ENCODE peak calls at places on chromosomes 16 and 17, in eight cellular contexts. D is neural progenitor cell; E is mucosa of gallbladder; S is H54; F is mammary epithelial cell; T is uterus; J is CD8-positive, alpha-beta T cell; U is A549. B is an unnamed sample.

GRCh38 chr16:68737730-68738590 is 868 bp downstream of the CDH1 start:
- DNase-seq in D (peak; percentile 23), E (peak; percentile 52), S (no peak), F (peak; percentile 70), T (peak; percentile 17), J (no peak), U (peak; percentile 61), B (peak; percentile 83)

GRCh38 chr16:16138034-16138635 is 85.2 kb downstream of the ABCC6 start:
- DNase-seq in D (no peak), E (no peak), S (no peak), F (no peak), T (no peak), J (no peak), U (no peak), B (no peak)

GRCh38 chr16:57957396-57958392 is 13.2 kb downstream of the CNGB1 start:
- DNase-seq in D (no peak), E (no peak), S (no peak), F (no peak), T (no peak), J (no peak), U (no peak), B (no peak)

GRCh38 chr16:83215417-83216001 is 588.7 kb downstream of the CDH13 start:
- DNase-seq in D (peak; percentile 76), E (peak; percentile 34), S (peak; percentile 40), F (peak; percentile 24), T (no peak), J (peak; percentile 6), U (peak; percentile 37), B (no peak)

GRCh38 chr16:19595043-19595767 is 39.7 kb downstream of the VPS35L start:
- DNase-seq in D (no peak), E (peak; percentile 16), S (peak; percentile 69), F (no peak), T (peak; percentile 20), J (no peak), U (peak; percentile 88), B (no peak)

GRCh38 chr17:78421534-78422266 is 43.3 kb downstream of the PGS1 start:
- DNase-seq in D (peak; percentile 88), E (peak; percentile 62), S (peak; percentile 85), F (peak; percentile 43), T (peak; percentile 79), J (peak; percentile 59), U (peak; percentile 91), B (peak; percentile 75)

GRCh38 chr17:34755981-34756669 is 176.7 kb downstream of the TMEM132E start:
- DNase-seq in D (no peak), E (no peak), S (no peak), F (no peak), T (no peak), J (no peak), U (no peak), B (no peak)

GRCh38 chr17:17849863-17850373 is 13.1 kb upstream of the SREBF1 start:
- DNase-seq in D (peak; percentile 58), E (peak; percentile 58), S (peak; percentile 92), F (no peak), T (peak; percentile 63), J (peak; percentile 35), U (peak; percentile 44), B (peak; percentile 66)

GRCh38 chr16:4097826-4098240 is 18.4 kb downstream of the ADCY9 start:
- DNase-seq in D (no peak), E (no peak), S (no peak), F (no peak), T (no peak), J (no peak), U (peak; percentile 89), B (no peak)

GRCh38 chr16:82302007-82302733 is 132.1 kb upstream of the MPHOSPH6 start:
- DNase-seq in D (no peak), E (no peak), S (no peak), F (no peak), T (no peak), J (no peak), U (no peak), B (no peak)

GRCh38 chr16:80263181-80263823 is 277.5 kb upstream of the DYNLRB2 start:
- DNase-seq in D (no peak), E (no peak), S (no peak), F (no peak), T (no peak), J (no peak), U (no peak), B (no peak)

GRCh38 chr17:45895304-45895968 is 1.1 kb downstream of the MAPT start:
- DNase-seq in D (peak; percentile 73), E (no peak), S (no peak), F (peak; percentile 45), T (peak; percentile 19), J (no peak), U (peak; percentile 47), B (peak; percentile 6)

GRCh38 chr16:24988137-24988535 is 27.0 kb downstream of the ARHGAP17 start:
- DNase-seq in D (no peak), E (no peak), S (no peak), F (no peak), T (no peak), J (no peak), U (no peak), B (no peak)

GRCh38 chr16:85316944-85317343 is 204.7 kb upstream of the CIBAR2 start:
- DNase-seq in D (no peak), E (no peak), S (no peak), F (no peak), T (no peak), J (no peak), U (no peak), B (no peak)

GRCh38 chr16:28905229-28905754 is 19.7 kb downstream of the RABEP2 start:
- DNase-seq in D (no peak), E (no peak), S (no peak), F (no peak), T (no peak), J (no peak), U (no peak), B (no peak)

GRCh38 chr17:76714822-76715461 is 4.2 kb upstream of the MXRA7 start:
- DNase-seq in D (peak; percentile 72), E (peak; percentile 76), S (no peak), F (no peak), T (peak; percentile 74), J (peak; percentile 57), U (peak; percentile 57), B (peak; percentile 85)

GRCh38 chr16:66741131-66741900 is 10.1 kb downstream of the DYNC1LI2 start:
- DNase-seq in D (no peak), E (peak; percentile 92), S (peak; percentile 53), F (peak; percentile 75), T (peak; percentile 88), J (no peak), U (peak; percentile 77), B (peak; percentile 95)

GRCh38 chr17:83133302-83134121 is 54.1 kb downstream of the METRNL start:
- DNase-seq in D (no peak), E (no peak), S (peak; percentile 50), F (no peak), T (peak; percentile 3), J (no peak), U (no peak), B (no peak)

GRCh38 chr17:19457046-19457445 is 46.0 kb downstream of the RNF112 start:
- DNase-seq in D (no peak), E (no peak), S (no peak), F (no peak), T (no peak), J (no peak), U (no peak), B (no peak)

GRCh38 chr17:78412403-78412802 is 34.0 kb downstream of the PGS1 start:
- DNase-seq in D (peak; percentile 31), E (no peak), S (no peak), F (no peak), T (no peak), J (no peak), U (peak; percentile 51), B (no peak)

GRCh38 chr17:258045-258734 is 76.7 kb upstream of the DOC2B start:
- DNase-seq in D (no peak), E (no peak), S (no peak), F (no peak), T (peak; percentile 9), J (no peak), U (no peak), B (no peak)

GRCh38 chr17:6303664-6304063 is 131.3 kb downstream of the AIPL1 start:
- DNase-seq in D (peak; percentile 77), E (peak; percentile 15), S (peak; percentile 26), F (peak; percentile 34), T (no peak), J (no peak), U (peak; percentile 21), B (no peak)

GRCh38 chr16:29028457-29029167 is 43.8 kb downstream of the LAT start:
- DNase-seq in D (no peak), E (no peak), S (no peak), F (no peak), T (no peak), J (no peak), U (no peak), B (no peak)

GRCh38 chr17:79777166-79777843 is 643 bp upstream of the CBX2 start:
- DNase-seq in D (peak; percentile 91), E (no peak), S (peak; percentile 86), F (peak; percentile 30), T (peak; percentile 55), J (no peak), U (peak; percentile 73), B (peak; percentile 63)